ENCODE peak calls at places on chromosomes 13 and 19, in seven cellular contexts. One of them, this sample, is unnamed.

GRCh38 chr19:39236527-39236926 is 8.3 kb downstream of the IFNL3 start:
- DNase-seq in brain microvascular endothelial cell: no peak
- DNase-seq in tibial nerve: no peak
- DNase-seq in dorsolateral prefrontal cortex: no peak
- DNase-seq in fibroblast of lung: no peak
- DNase-seq in upper lobe of right lung: no peak
- DNase-seq in tibial artery: no peak
- DNase-seq in this sample: peak; percentile 85

GRCh38 chr13:73662833-73663232 is 471.4 kb downstream of the KLF12 start:
- DNase-seq in brain microvascular endothelial cell: no peak
- DNase-seq in tibial nerve: no peak
- DNase-seq in dorsolateral prefrontal cortex: no peak
- DNase-seq in fibroblast of lung: no peak
- DNase-seq in upper lobe of right lung: no peak
- DNase-seq in tibial artery: no peak
- DNase-seq in this sample: no peak

GRCh38 chr19:57559008-57559403 is 657 bp downstream of the ZNF550 start:
- DNase-seq in brain microvascular endothelial cell: peak; percentile 4
- DNase-seq in tibial nerve: no peak
- DNase-seq in dorsolateral prefrontal cortex: no peak
- DNase-seq in fibroblast of lung: peak; percentile 18
- DNase-seq in upper lobe of right lung: no peak
- DNase-seq in tibial artery: no peak
- DNase-seq in this sample: peak; percentile 72

GRCh38 chr13:97259787-97260641 is 37.9 kb downstream of the MBNL2 start:
- DNase-seq in brain microvascular endothelial cell: peak; percentile 78
- DNase-seq in tibial nerve: no peak
- DNase-seq in dorsolateral prefrontal cortex: no peak
- DNase-seq in fibroblast of lung: peak; percentile 84
- DNase-seq in upper lobe of right lung: no peak
- DNase-seq in tibial artery: peak; percentile 66
- DNase-seq in this sample: no peak

GRCh38 chr19:39428309-39429112 is 7.2 kb downstream of the RPS16 start:
- DNase-seq in brain microvascular endothelial cell: peak; percentile 91
- DNase-seq in tibial nerve: peak; percentile 46
- DNase-seq in dorsolateral prefrontal cortex: no peak
- DNase-seq in fibroblast of lung: peak; percentile 95
- DNase-seq in upper lobe of right lung: peak; percentile 78
- DNase-seq in tibial artery: peak; percentile 81
- DNase-seq in this sample: peak; percentile 76

GRCh38 chr13:113204378-113204734 is 4.1 kb downstream of the PCID2 start:
- DNase-seq in brain microvascular endothelial cell: no peak
- DNase-seq in tibial nerve: no peak
- DNase-seq in dorsolateral prefrontal cortex: no peak
- DNase-seq in fibroblast of lung: no peak
- DNase-seq in upper lobe of right lung: no peak
- DNase-seq in tibial artery: no peak
- DNase-seq in this sample: no peak

GRCh38 chr13:99617474-99618255 is 116.4 kb downstream of the TM9SF2 start:
- DNase-seq in brain microvascular endothelial cell: peak; percentile 27
- DNase-seq in tibial nerve: peak; percentile 30
- DNase-seq in dorsolateral prefrontal cortex: peak; percentile 54
- DNase-seq in fibroblast of lung: peak; percentile 35
- DNase-seq in upper lobe of right lung: no peak
- DNase-seq in tibial artery: peak; percentile 76
- DNase-seq in this sample: no peak

GRCh38 chr13:23356368-23356767 is 77.1 kb downstream of the SACS start:
- DNase-seq in brain microvascular endothelial cell: no peak
- DNase-seq in tibial nerve: no peak
- DNase-seq in dorsolateral prefrontal cortex: no peak
- DNase-seq in fibroblast of lung: no peak
- DNase-seq in upper lobe of right lung: no peak
- DNase-seq in tibial artery: no peak
- DNase-seq in this sample: no peak

GRCh38 chr19:42563352-42564210 is 31.1 kb downstream of the CEACAM8 start:
- DNase-seq in brain microvascular endothelial cell: peak; percentile 36
- DNase-seq in tibial nerve: no peak
- DNase-seq in dorsolateral prefrontal cortex: peak; percentile 65
- DNase-seq in fibroblast of lung: peak; percentile 39
- DNase-seq in upper lobe of right lung: no peak
- DNase-seq in tibial artery: no peak
- DNase-seq in this sample: no peak

GRCh38 chr13:25796474-25796873 is 255.3 kb downstream of the SHISA2 start:
- DNase-seq in brain microvascular endothelial cell: peak; percentile 34
- DNase-seq in tibial nerve: no peak
- DNase-seq in dorsolateral prefrontal cortex: no peak
- DNase-seq in fibroblast of lung: peak; percentile 45
- DNase-seq in upper lobe of right lung: no peak
- DNase-seq in tibial artery: no peak
- DNase-seq in this sample: no peak

GRCh38 chr13:43720780-43721397 is 65.9 kb downstream of the ENOX1 start:
- DNase-seq in brain microvascular endothelial cell: peak; percentile 31
- DNase-seq in tibial nerve: no peak
- DNase-seq in dorsolateral prefrontal cortex: no peak
- DNase-seq in fibroblast of lung: no peak
- DNase-seq in upper lobe of right lung: no peak
- DNase-seq in tibial artery: no peak
- DNase-seq in this sample: no peak

GRCh38 chr13:42129033-42129432 is 80.6 kb downstream of the DGKH start:
- DNase-seq in brain microvascular endothelial cell: no peak
- DNase-seq in tibial nerve: no peak
- DNase-seq in dorsolateral prefrontal cortex: no peak
- DNase-seq in fibroblast of lung: no peak
- DNase-seq in upper lobe of right lung: no peak
- DNase-seq in tibial artery: no peak
- DNase-seq in this sample: no peak

GRCh38 chr19:17627921-17628320 is 60.2 kb downstream of the UNC13A start:
- DNase-seq in brain microvascular endothelial cell: no peak
- DNase-seq in tibial nerve: no peak
- DNase-seq in dorsolateral prefrontal cortex: no peak
- DNase-seq in fibroblast of lung: no peak
- DNase-seq in upper lobe of right lung: no peak
- DNase-seq in tibial artery: no peak
- DNase-seq in this sample: no peak

GRCh38 chr19:12611361-12611699 is 610 bp downstream of the ZNF791 start:
- DNase-seq in brain microvascular endothelial cell: peak; percentile 56
- DNase-seq in tibial nerve: peak; percentile 63
- DNase-seq in dorsolateral prefrontal cortex: peak; percentile 59
- DNase-seq in fibroblast of lung: peak; percentile 77
- DNase-seq in upper lobe of right lung: peak; percentile 77
- DNase-seq in tibial artery: peak; percentile 92
- DNase-seq in this sample: peak; percentile 74

GRCh38 chr13:46492946-46493345 is 60.0 kb upstream of the LRCH1 start:
- DNase-seq in brain microvascular endothelial cell: peak; percentile 31
- DNase-seq in tibial nerve: no peak
- DNase-seq in dorsolateral prefrontal cortex: no peak
- DNase-seq in fibroblast of lung: peak; percentile 34
- DNase-seq in upper lobe of right lung: no peak
- DNase-seq in tibial artery: no peak
- DNase-seq in this sample: no peak

DNA sequence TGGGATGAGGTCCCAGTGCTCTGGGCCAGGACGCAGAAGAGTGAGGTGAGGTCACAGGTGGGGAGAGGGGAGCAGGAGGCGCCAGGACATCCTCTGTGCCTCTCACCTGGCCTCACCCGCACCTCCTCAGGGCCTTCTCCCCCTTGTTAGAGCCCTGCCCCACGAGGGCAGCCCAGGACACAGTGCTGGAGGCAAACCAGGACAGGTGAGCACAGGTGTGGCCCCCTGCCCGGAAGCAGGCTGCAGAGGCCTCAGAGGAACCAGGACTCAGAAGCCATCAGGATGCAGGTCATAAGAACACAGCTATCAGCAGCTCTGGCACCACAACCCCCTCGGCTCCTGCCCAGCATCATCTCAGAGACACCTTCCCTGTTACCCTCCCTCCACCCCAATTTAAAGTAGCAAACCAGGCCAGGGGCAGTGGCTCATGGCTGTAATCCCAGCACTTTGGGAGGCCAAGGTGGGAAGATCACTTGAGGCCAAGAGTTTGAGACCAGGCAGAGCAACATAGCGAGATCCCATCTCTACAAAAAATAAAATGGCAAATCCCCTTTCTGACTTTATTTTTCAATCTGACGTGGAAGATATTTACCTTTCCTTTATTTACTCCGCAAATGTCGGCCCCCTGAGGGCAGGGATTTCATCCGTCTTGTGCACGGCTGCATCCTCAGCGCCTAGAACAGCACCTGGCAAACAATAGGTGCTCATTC is at the start of gene CEACAM16:
- DNase-seq in brain microvascular endothelial cell: no peak
- DNase-seq in tibial nerve: no peak
- DNase-seq in dorsolateral prefrontal cortex: no peak
- DNase-seq in fibroblast of lung: no peak
- DNase-seq in upper lobe of right lung: no peak
- DNase-seq in tibial artery: no peak
- DNase-seq in this sample: no peak
- H3K27me3 ChIP-seq in brain microvascular endothelial cell: no peaks in the 10 kb centered on the region
- H3K27me3 ChIP-seq in tibial nerve: no peaks in the 10 kb centered on the region
- H3K27me3 ChIP-seq in dorsolateral prefrontal cortex: no peaks in the 10 kb centered on the region
- H3K27me3 ChIP-seq in fibroblast of lung: no peaks in the 10 kb centered on the region
- H3K27me3 ChIP-seq in upper lobe of right lung: no peaks in the 10 kb centered on the region
- H3K27me3 ChIP-seq in tibial artery: peaks cover 14% of the 10 kb centered on the region
- H3K27me3 ChIP-seq in this sample: no peaks in the 10 kb centered on the region

DNA sequence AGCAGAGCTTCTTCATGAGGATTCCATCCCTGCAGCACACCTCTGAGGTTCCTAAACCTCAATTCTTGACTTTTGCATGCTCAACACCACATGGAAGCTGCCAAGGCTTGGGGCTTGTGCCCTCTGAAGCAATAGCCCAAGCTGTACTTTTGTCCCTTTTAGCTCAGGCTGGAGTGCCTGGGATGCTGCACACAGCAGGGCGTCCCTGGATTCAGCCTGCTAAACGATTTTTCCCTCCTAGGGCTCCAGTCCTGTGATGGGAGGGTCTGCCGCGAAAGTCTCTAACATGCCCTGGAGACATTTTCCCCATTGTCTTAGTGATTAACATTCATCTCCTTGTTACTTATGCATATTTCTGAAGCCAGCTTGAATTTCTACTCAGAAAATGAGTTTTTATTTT is 98.3 kb downstream of the SLITRK5 start:
- DNase-seq in brain microvascular endothelial cell: no peak
- DNase-seq in tibial nerve: no peak
- DNase-seq in dorsolateral prefrontal cortex: no peak
- DNase-seq in fibroblast of lung: no peak
- DNase-seq in upper lobe of right lung: no peak
- DNase-seq in tibial artery: no peak
- DNase-seq in this sample: no peak
- H3K27ac ChIP-seq in brain microvascular endothelial cell: no peak overlapping the region
- H3K27ac ChIP-seq in tibial nerve: no peak overlapping the region
- H3K27ac ChIP-seq in dorsolateral prefrontal cortex: no peak overlapping the region
- H3K27ac ChIP-seq in fibroblast of lung: no peak overlapping the region
- H3K27ac ChIP-seq in upper lobe of right lung: no peak overlapping the region
- H3K27ac ChIP-seq in tibial artery: no peak overlapping the region
- H3K27ac ChIP-seq in this sample: no peak overlapping the region

GRCh38 chr13:27979001-27979643 is 9.4 kb downstream of the URAD start:
- DNase-seq in brain microvascular endothelial cell: no peak
- DNase-seq in tibial nerve: no peak
- DNase-seq in dorsolateral prefrontal cortex: no peak
- DNase-seq in fibroblast of lung: no peak
- DNase-seq in upper lobe of right lung: peak; percentile 16
- DNase-seq in tibial artery: peak; percentile 12
- DNase-seq in this sample: no peak

GRCh38 chr13:27982361-27982760 is 6.1 kb downstream of the URAD start:
- DNase-seq in brain microvascular endothelial cell: no peak
- DNase-seq in tibial nerve: no peak
- DNase-seq in dorsolateral prefrontal cortex: no peak
- DNase-seq in fibroblast of lung: no peak
- DNase-seq in upper lobe of right lung: no peak
- DNase-seq in tibial artery: no peak
- DNase-seq in this sample: no peak

GRCh38 chr13:27981006-27981708 is 7.3 kb downstream of the URAD start:
- DNase-seq in brain microvascular endothelial cell: no peak
- DNase-seq in tibial nerve: no peak
- DNase-seq in dorsolateral prefrontal cortex: no peak
- DNase-seq in fibroblast of lung: no peak
- DNase-seq in upper lobe of right lung: no peak
- DNase-seq in tibial artery: peak; percentile 28
- DNase-seq in this sample: no peak

GRCh38 chr13:27979765-27980279 is 8.7 kb downstream of the URAD start:
- DNase-seq in brain microvascular endothelial cell: no peak
- DNase-seq in tibial nerve: no peak
- DNase-seq in dorsolateral prefrontal cortex: no peak
- DNase-seq in fibroblast of lung: no peak
- DNase-seq in upper lobe of right lung: peak; percentile 35
- DNase-seq in tibial artery: no peak
- DNase-seq in this sample: no peak

DNA sequence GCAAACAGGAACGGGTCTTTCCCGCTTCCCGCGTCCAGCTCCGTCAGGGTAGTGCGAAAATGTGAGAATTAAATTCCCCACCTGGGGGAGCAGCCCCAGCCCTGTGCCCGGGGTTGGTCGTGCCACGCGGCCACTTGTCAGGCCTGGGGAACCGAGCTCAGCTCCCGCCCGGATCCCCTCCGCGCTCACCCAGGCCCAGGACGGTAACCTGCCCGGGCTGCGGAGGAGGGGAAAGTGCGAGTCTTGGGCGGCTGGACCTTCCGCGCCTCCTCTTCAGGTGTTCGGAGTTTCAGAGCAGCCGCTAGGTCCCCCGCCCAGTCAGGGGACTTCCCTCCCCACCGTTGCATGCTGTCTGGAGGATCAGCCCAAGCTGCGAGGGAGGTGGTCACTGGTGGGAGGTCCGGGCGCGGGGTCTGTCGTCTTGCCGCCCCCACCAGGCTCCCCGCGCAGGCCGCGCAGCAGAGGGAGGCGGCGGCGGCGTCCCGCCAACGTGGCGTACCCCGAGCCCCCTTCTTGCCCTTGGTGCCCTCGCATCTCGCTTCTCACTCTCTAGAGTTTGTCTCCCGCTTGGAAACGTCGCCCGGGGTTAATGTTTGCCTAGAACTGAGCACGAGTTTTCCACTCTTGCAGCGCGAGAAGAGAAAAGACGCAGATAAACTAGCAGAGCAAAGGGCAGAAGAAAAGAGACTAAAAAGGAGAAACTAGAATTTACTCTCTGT is 8.1 kb downstream of the URAD start:
- DNase-seq in brain microvascular endothelial cell: no peak
- DNase-seq in tibial nerve: no peak
- DNase-seq in dorsolateral prefrontal cortex: no peak
- DNase-seq in fibroblast of lung: no peak
- DNase-seq in upper lobe of right lung: peak; percentile 33
- DNase-seq in tibial artery: peak; percentile 58
- DNase-seq in this sample: no peak
- H3K4me3 ChIP-seq in brain microvascular endothelial cell: no peak overlapping the region
- H3K4me3 ChIP-seq in tibial nerve: no peak overlapping the region
- H3K4me3 ChIP-seq in dorsolateral prefrontal cortex: no peak overlapping the region
- H3K4me3 ChIP-seq in fibroblast of lung: no peak overlapping the region
- H3K4me3 ChIP-seq in upper lobe of right lung: no peak overlapping the region
- H3K4me3 ChIP-seq in tibial artery: no peak overlapping the region
- H3K4me3 ChIP-seq in this sample: peak overlapping the region; percentile 16

DNA sequence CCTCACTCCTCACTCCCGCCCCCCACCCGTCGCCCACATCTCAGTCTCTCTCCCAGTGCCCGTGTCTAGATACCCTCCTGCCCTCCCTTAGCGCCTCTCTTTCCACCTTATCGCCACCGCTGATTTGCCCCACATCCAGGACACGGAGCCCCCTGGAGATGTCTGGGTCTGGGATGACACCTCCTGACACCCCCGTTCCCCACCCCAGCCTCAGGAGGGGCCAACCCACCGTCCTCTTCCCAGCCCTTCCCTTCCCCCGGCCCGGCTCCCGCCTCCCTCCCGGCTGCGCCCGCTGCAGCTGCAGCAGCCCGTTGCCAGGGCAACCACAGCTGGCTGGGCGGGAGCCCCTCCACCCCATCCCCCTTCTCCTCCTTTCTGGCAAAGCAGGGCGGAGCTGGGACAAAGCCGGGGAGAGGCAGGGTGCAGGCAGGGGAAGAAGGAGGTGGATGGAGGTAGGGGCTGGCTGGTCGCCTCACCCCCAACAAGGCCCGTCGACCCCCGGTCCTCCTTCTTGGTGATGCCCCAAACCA is 13.5 kb downstream of the DPF1 start:
- DNase-seq in brain microvascular endothelial cell: no peak
- DNase-seq in tibial nerve: peak; percentile 19
- DNase-seq in dorsolateral prefrontal cortex: peak; percentile 85
- DNase-seq in fibroblast of lung: peak; percentile 17
- DNase-seq in upper lobe of right lung: no peak
- DNase-seq in tibial artery: no peak
- DNase-seq in this sample: no peak
- H3K27me3 ChIP-seq in brain microvascular endothelial cell: no peaks in the 10 kb centered on the region
- H3K27me3 ChIP-seq in tibial nerve: no peaks in the 10 kb centered on the region
- H3K27me3 ChIP-seq in dorsolateral prefrontal cortex: no peaks in the 10 kb centered on the region
- H3K27me3 ChIP-seq in fibroblast of lung: no peaks in the 10 kb centered on the region
- H3K27me3 ChIP-seq in upper lobe of right lung: peaks cover 17% of the 10 kb centered on the region
- H3K27me3 ChIP-seq in tibial artery: peaks cover 51% of the 10 kb centered on the region
- H3K27me3 ChIP-seq in this sample: peaks cover 66% of the 10 kb centered on the region

This sample was measured in spleen.